ENCODE peak calls at places on chromosomes 5 and 9, in four cellular contexts. One of them, this sample, is unnamed.

GRCh38 chr5:67998709-67999251 is 216.8 kb upstream of the PIK3R1 start:
- DNase-seq in IMR-90: peak; percentile 38
- DNase-seq in mesendoderm: peak; percentile 24
- DNase-seq in H1: no peak
- DNase-seq in this sample: peak; percentile 32

GRCh38 chr9:109910616-109911568 is 130.9 kb downstream of the PALM2AKAP2 start:
- DNase-seq in IMR-90: peak; percentile 88
- DNase-seq in mesendoderm: no peak
- DNase-seq in H1: no peak
- DNase-seq in this sample: no peak

GRCh38 chr5:14413331-14413750 is 168.3 kb upstream of the OTULINL start:
- DNase-seq in IMR-90: peak; percentile 63
- DNase-seq in mesendoderm: no peak
- DNase-seq in H1: no peak
- DNase-seq in this sample: no peak

GRCh38 chr5:180636403-180637075 is 12.9 kb downstream of the FLT4 start:
- DNase-seq in IMR-90: peak; percentile 35
- DNase-seq in mesendoderm: no peak
- DNase-seq in H1: no peak
- DNase-seq in this sample: no peak

GRCh38 chr5:157265714-157266285 is at the start of gene CYFIP2:
- DNase-seq in IMR-90: peak; percentile 4
- DNase-seq in mesendoderm: peak; percentile 74
- DNase-seq in H1: no peak
- DNase-seq in this sample: peak; percentile 85

GRCh38 chr9:115847245-115847644 is 306.3 kb upstream of the PAPPA start:
- DNase-seq in IMR-90: peak; percentile 86
- DNase-seq in mesendoderm: no peak
- DNase-seq in H1: no peak
- DNase-seq in this sample: no peak

GRCh38 chr9:26670052-26670640 is 222.5 kb downstream of the CAAP1 start:
- DNase-seq in IMR-90: no peak
- DNase-seq in mesendoderm: no peak
- DNase-seq in H1: no peak
- DNase-seq in this sample: no peak

GRCh38 chr9:38708759-38709158 is 11.2 kb downstream of the FAM240B start:
- DNase-seq in IMR-90: no peak
- DNase-seq in mesendoderm: no peak
- DNase-seq in H1: no peak
- DNase-seq in this sample: no peak

GRCh38 chr9:95004452-95005275 is 278.2 kb downstream of the AOPEP start:
- DNase-seq in IMR-90: no peak
- DNase-seq in mesendoderm: peak; percentile 29
- DNase-seq in H1: peak; percentile 74
- DNase-seq in this sample: no peak

GRCh38 chr5:343461-344401 is 22.2 kb downstream of the AHRR start:
- DNase-seq in IMR-90: peak; percentile 73
- DNase-seq in mesendoderm: peak; percentile 51
- DNase-seq in H1: peak; percentile 62
- DNase-seq in this sample: no peak

GRCh38 chr5:133063965-133064364 is 12.2 kb downstream of the HSPA4 start:
- DNase-seq in IMR-90: no peak
- DNase-seq in mesendoderm: no peak
- DNase-seq in H1: no peak
- DNase-seq in this sample: no peak

GRCh38 chr5:116539222-116539621 is 35.4 kb downstream of the SEMA6A start:
- DNase-seq in IMR-90: no peak
- DNase-seq in mesendoderm: no peak
- DNase-seq in H1: no peak
- DNase-seq in this sample: no peak
- H3K4ac ChIP-seq in IMR-90: no peak overlapping the region
- H3K4ac ChIP-seq in mesendoderm: no peak overlapping the region
- H3K4ac ChIP-seq in H1: no peak overlapping the region
- H3K4ac ChIP-seq in this sample: no peak overlapping the region

GRCh38 chr5:174312270-174312617 is 266.7 kb downstream of the NSG2 start:
- DNase-seq in IMR-90: no peak
- DNase-seq in mesendoderm: no peak
- DNase-seq in H1: no peak
- DNase-seq in this sample: no peak
- H3K56ac ChIP-seq in IMR-90: no peak overlapping the region
- H3K56ac ChIP-seq in mesendoderm: peak overlapping the region; percentile 70
- H3K56ac ChIP-seq in H1: no peak overlapping the region
- H3K56ac ChIP-seq in this sample: no peak overlapping the region

DNA sequence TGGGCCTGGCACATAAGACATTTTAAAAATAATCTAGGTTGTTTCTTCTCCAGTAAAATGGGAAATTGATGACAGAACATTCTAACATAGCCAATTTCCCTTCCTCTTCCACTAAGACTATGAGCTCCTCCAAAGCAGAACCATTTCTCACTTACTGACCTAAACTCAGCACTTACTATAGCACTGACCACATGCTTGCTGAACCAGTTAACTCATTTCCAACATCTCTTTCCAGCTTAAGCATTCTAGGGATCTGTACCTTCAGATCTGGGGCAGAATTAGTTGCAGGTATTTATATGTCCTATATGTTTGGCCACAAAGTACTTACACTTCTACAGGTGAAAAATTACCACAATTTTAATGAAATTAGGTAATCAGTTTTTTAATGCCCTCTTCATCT is 58.9 kb downstream of the TTC39B start:
- DNase-seq in IMR-90: no peak
- DNase-seq in mesendoderm: no peak
- DNase-seq in H1: no peak
- DNase-seq in this sample: no peak
- H3K4ac ChIP-seq in IMR-90: peak overlapping the region; percentile 28
- H3K4ac ChIP-seq in mesendoderm: no peak overlapping the region
- H3K4ac ChIP-seq in H1: no peak overlapping the region
- H3K4ac ChIP-seq in this sample: no peak overlapping the region

GRCh38 chr5:152004095-152004494 is 79.4 kb upstream of the GLRA1 start:
- DNase-seq in IMR-90: no peak
- DNase-seq in mesendoderm: no peak
- DNase-seq in H1: no peak
- DNase-seq in this sample: no peak
- H3K56ac ChIP-seq in IMR-90: no peak overlapping the region
- H3K56ac ChIP-seq in mesendoderm: no peak overlapping the region
- H3K56ac ChIP-seq in H1: no peak overlapping the region
- H3K56ac ChIP-seq in this sample: no peak overlapping the region

GRCh38 chr5:78627766-78628165 is 20.8 kb downstream of the LHFPL2 start:
- DNase-seq in IMR-90: peak; percentile 54
- DNase-seq in mesendoderm: no peak
- DNase-seq in H1: no peak
- DNase-seq in this sample: no peak
- H3K4ac ChIP-seq in IMR-90: peak overlapping the region; percentile 71
- H3K4ac ChIP-seq in mesendoderm: no peak overlapping the region
- H3K4ac ChIP-seq in H1: no peak overlapping the region
- H3K4ac ChIP-seq in this sample: no peak overlapping the region

DNA sequence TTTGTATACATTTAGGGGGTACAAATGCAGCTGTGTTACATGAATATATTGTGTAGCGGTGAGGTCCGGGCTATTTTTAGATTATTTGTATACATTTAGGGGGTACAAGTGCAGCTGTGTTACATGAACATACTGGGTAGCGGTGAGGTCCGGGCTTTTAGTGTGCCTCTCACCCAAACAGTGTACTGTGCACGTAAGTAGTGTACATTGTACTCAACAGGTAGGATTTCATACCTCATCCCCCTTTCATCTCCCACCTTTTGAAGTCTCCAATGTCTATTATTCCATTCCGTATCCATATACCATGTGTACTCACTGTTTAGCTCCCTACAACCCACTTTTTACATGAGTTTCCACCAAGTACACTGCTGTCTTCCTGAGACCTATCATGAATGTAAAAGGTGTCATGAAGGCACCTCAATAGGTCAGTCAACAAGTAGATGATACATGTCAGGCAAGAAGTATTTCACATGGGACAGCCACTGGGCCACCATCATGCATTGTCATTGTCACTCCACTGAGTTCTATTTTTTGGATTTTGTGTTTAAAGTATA is 27.7 kb downstream of the SKP1 start:
- DNase-seq in IMR-90: no peak
- DNase-seq in mesendoderm: no peak
- DNase-seq in H1: no peak
- DNase-seq in this sample: no peak
- H3K56ac ChIP-seq in IMR-90: no peak overlapping the region
- H3K56ac ChIP-seq in mesendoderm: no peak overlapping the region
- H3K56ac ChIP-seq in H1: no peak overlapping the region
- H3K56ac ChIP-seq in this sample: no peak overlapping the region

DNA sequence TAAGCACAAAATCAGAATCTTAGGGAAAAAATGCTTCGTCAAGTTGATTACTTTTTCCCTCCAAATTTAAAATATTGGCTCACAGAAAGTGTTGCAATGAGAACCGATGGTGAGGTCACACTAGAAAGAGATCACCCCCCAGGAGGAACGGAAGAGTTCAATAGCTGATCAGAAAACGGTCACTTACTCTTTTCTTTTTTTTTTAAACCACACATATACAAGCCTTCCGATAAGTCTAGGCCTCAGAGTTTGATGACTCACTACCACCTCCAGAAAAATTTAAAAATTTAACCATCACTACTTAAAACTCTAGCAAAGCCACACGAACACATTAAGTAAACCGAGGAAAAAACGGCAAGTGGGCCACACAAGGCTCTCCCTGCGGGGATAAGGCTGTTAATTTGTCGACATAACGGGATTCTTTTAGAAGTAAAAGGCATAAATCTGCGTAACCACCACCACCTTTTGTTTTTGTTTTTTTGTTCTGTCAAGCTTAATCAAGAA is 1.2 kb downstream of the SURF4 start:
- DNase-seq in IMR-90: peak; percentile 68
- DNase-seq in mesendoderm: no peak
- DNase-seq in H1: no peak
- DNase-seq in this sample: no peak
- H3K4ac ChIP-seq in IMR-90: peak overlapping the region; percentile 85
- H3K4ac ChIP-seq in mesendoderm: no peak overlapping the region
- H3K4ac ChIP-seq in H1: no peak overlapping the region
- H3K4ac ChIP-seq in this sample: no peak overlapping the region

GRCh38 chr9:125110464-125110863 is 32.9 kb downstream of the SCAI start:
- DNase-seq in IMR-90: no peak
- DNase-seq in mesendoderm: no peak
- DNase-seq in H1: no peak
- DNase-seq in this sample: no peak
- H3K56ac ChIP-seq in IMR-90: no peak overlapping the region
- H3K56ac ChIP-seq in mesendoderm: no peak overlapping the region
- H3K56ac ChIP-seq in H1: no peak overlapping the region
- H3K56ac ChIP-seq in this sample: no peak overlapping the region

GRCh38 chr9:34048730-34049629 is at the start of gene UBAP2:
- DNase-seq in IMR-90: peak; percentile 97
- DNase-seq in mesendoderm: peak; percentile 99
- DNase-seq in H1: peak; percentile 98
- DNase-seq in this sample: peak; percentile 98
- H3K4ac ChIP-seq in IMR-90: peak within 1 kb of the TSS; percentile 96
- H3K4ac ChIP-seq in mesendoderm: peak within 1 kb of the TSS; percentile 95
- H3K4ac ChIP-seq in H1: peak within 1 kb of the TSS; percentile 72
- H3K4ac ChIP-seq in this sample: peak within 1 kb of the TSS; percentile 1

GRCh38 chr5:60371065-60371464 is 328.9 kb downstream of the DEPDC1B start:
- DNase-seq in IMR-90: no peak
- DNase-seq in mesendoderm: no peak
- DNase-seq in H1: no peak
- DNase-seq in this sample: no peak

GRCh38 chr5:60377826-60378225 is 322.1 kb downstream of the DEPDC1B start:
- DNase-seq in IMR-90: no peak
- DNase-seq in mesendoderm: no peak
- DNase-seq in H1: no peak
- DNase-seq in this sample: no peak

GRCh38 chr5:60372786-60373185 is 327.2 kb downstream of the DEPDC1B start:
- DNase-seq in IMR-90: no peak
- DNase-seq in mesendoderm: no peak
- DNase-seq in H1: no peak
- DNase-seq in this sample: no peak

GRCh38 chr5:60376860-60377259 is 323.1 kb downstream of the DEPDC1B start:
- DNase-seq in IMR-90: no peak
- DNase-seq in mesendoderm: no peak
- DNase-seq in H1: no peak
- DNase-seq in this sample: no peak

GRCh38 chr5:60374409-60374808 is 325.6 kb downstream of the DEPDC1B start:
- DNase-seq in IMR-90: no peak
- DNase-seq in mesendoderm: no peak
- DNase-seq in H1: no peak
- DNase-seq in this sample: no peak
- H3K56ac ChIP-seq in IMR-90: no peak overlapping the region
- H3K56ac ChIP-seq in mesendoderm: no peak overlapping the region
- H3K56ac ChIP-seq in H1: no peak overlapping the region
- H3K56ac ChIP-seq in this sample: no peak overlapping the region